ENCODE peak calls at places on chromosomes 5 and 9, in ten cellular contexts. X is SK-N-SH, W is left lung, B is testis, P is sigmoid colon, R is upper lobe of right lung, F is dorsolateral prefrontal cortex, Y is transverse colon, A is OCI-LY7, D is Peyer's patch. I is an unnamed sample.

GRCh38 chr9:90642570-90643539 is at the start of gene DIRAS2:
- DNase-seq in Y (peak), B (peak), F (peak), P (no peak), A (no peak), D (no peak), X (peak), W (peak), R (peak), I (peak)

GRCh38 chr9:77661696-77662095 is 13.6 kb upstream of the GNA14 start:
- DNase-seq in B (no peak), W (no peak), A (no peak), R (no peak), D (no peak), Y (no peak), F (no peak), P (no peak), X (no peak), I (no peak)

GRCh38 chr5:73654171-73654811 is 28.3 kb downstream of the ARHGEF28 start:
- DNase-seq in F (no peak), Y (no peak), P (no peak), W (no peak), D (no peak), X (no peak), R (no peak), B (no peak), A (no peak), I (no peak)

GRCh38 chr9:22204240-22204639 is 195.1 kb upstream of the CDKN2B start:
- DNase-seq in F (no peak), W (no peak), R (no peak), X (no peak), A (no peak), P (no peak), B (no peak), Y (no peak), D (no peak), I (no peak)

GRCh38 chr9:123998970-123999621 is 12.5 kb upstream of the LHX2 start:
- DNase-seq in A (no peak), R (no peak), D (peak), F (no peak), P (no peak), Y (no peak), W (peak), B (no peak), X (peak), I (no peak)

GRCh38 chr9:90815183-90815943 is 13.7 kb downstream of the SYK start:
- DNase-seq in F (no peak), Y (peak), A (peak), W (peak), P (peak), B (peak), D (peak), X (no peak), R (no peak), I (no peak)

GRCh38 chr9:130408669-130409068 is 36.1 kb upstream of the ASS1 start:
- DNase-seq in P (no peak), X (no peak), W (no peak), Y (no peak), R (no peak), D (no peak), A (no peak), F (no peak), B (no peak), I (no peak)

GRCh38 chr5:150473673-150474358 is 24.3 kb upstream of the RPS14 start:
- DNase-seq in B (no peak), Y (no peak), A (no peak), D (no peak), F (no peak), R (peak), W (no peak), P (no peak), X (no peak), I (peak)

GRCh38 chr5:172075655-172076054 is 69.2 kb upstream of the FBXW11 start:
- DNase-seq in Y (no peak), W (no peak), F (no peak), P (no peak), B (no peak), A (no peak), D (no peak), X (no peak), R (no peak), I (no peak)

GRCh38 chr5:124513216-124513615 is 233.2 kb downstream of the ZNF608 start:
- DNase-seq in D (no peak), Y (no peak), P (no peak), A (no peak), B (no peak), R (no peak), X (no peak), W (no peak), F (no peak), I (no peak)

GRCh38 chr9:16384993-16385392 is 485.5 kb downstream of the BNC2 start:
- DNase-seq in Y (no peak), B (no peak), F (no peak), X (no peak), R (no peak), P (no peak), D (no peak), A (no peak), W (no peak), I (peak)

GRCh38 chr9:16387382-16387781 is 483.1 kb downstream of the BNC2 start:
- DNase-seq in X (no peak), D (no peak), W (no peak), F (no peak), P (no peak), A (no peak), R (no peak), Y (no peak), B (no peak), I (no peak)

GRCh38 chr9:16385590-16386578 is 484.6 kb downstream of the BNC2 start:
- DNase-seq in B (no peak), F (no peak), D (no peak), A (no peak), X (no peak), Y (no peak), R (no peak), P (no peak), W (no peak), I (peak)

GRCh38 chr9:16386579-16387077 is 483.8 kb downstream of the BNC2 start:
- DNase-seq in Y (no peak), P (no peak), X (no peak), A (no peak), B (no peak), F (no peak), R (no peak), W (no peak), D (no peak), I (no peak)
- TF ChIP-seq CTCF in Y (no peak), P (no peak), X (no peak), A (no peak), B (no peak), F (no peak), R (no peak), W (no peak), D (no peak), I (no peak)

DNA sequence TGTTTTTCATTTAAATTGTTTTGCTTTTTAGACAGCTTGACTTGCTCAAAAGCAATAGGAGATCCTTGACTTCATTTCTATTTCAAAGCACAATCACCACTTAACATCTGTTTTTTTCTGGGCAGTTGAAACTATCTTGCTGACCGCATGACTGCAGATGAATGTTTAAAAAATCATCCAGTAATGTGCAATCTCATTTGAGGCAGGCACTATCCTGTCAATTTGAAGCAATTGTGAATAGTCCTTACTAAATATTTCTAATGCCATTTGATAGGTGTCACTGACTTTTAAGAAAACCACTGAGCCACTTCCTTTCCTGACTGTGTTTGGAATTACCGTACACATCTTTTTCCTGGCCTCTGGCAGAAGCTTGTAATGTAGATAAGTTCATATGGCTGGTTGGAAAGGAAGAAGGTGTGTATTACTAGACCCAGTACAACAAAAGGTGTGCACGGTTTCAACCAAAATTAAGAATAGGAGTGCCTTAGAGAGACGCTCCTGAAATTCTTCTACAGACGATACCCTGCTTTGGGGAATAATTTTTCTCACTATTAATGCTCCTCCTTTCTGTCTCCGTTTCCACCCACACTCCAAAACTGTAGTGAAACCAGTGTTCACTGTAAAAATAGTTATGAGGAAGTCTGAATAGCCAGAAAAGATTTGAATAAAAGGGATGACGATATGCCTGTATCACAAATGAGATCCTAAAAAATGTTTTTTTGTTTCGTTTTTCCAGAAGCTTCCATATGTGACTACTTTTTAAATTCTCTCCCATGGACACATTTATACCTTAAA is 136.7 kb upstream of the MOCS2 start:
- DNase-seq in B (no peak), W (no peak), A (no peak), X (no peak), F (no peak), R (no peak), D (no peak), P (no peak), Y (no peak), I (peak)
- H3K4me3 ChIP-seq in B (no peak), W (no peak), A (no peak), X (peak), F (no peak), R (no peak), D (no peak), P (no peak), Y (no peak), I (no peak)

GRCh38 chr5:32942225-32942989 is 231.3 kb downstream of the NPR3 start:
- DNase-seq in W (no peak), A (peak), D (no peak), B (no peak), X (peak), Y (peak), F (no peak), P (no peak), R (no peak), I (no peak)
- TF ChIP-seq CTCF in W (peak), A (peak), D (no peak), B (no peak), X (peak), Y (peak), F (no peak), P (no peak), R (peak), I (peak)

GRCh38 chr5:55601209-55601618 is 66.5 kb upstream of the PLPP1 start:
- DNase-seq in D (no peak), A (no peak), P (peak), Y (peak), F (peak), B (peak), X (no peak), W (peak), R (peak), I (peak)

GRCh38 chr5:55600536-55601208 is 65.9 kb upstream of the PLPP1 start:
- DNase-seq in Y (no peak), P (no peak), A (peak), F (no peak), B (no peak), D (no peak), X (peak), W (no peak), R (no peak), I (peak)

GRCh38 chr5:55599148-55600050 is 64.6 kb upstream of the PLPP1 start:
- DNase-seq in X (no peak), P (no peak), R (no peak), W (no peak), B (no peak), F (no peak), Y (no peak), D (no peak), A (no peak), I (no peak)

GRCh38 chr5:55597014-55597981 is 62.5 kb upstream of the PLPP1 start:
- DNase-seq in A (no peak), F (no peak), Y (no peak), B (no peak), R (no peak), P (peak), D (no peak), W (peak), X (no peak), I (peak)

DNA sequence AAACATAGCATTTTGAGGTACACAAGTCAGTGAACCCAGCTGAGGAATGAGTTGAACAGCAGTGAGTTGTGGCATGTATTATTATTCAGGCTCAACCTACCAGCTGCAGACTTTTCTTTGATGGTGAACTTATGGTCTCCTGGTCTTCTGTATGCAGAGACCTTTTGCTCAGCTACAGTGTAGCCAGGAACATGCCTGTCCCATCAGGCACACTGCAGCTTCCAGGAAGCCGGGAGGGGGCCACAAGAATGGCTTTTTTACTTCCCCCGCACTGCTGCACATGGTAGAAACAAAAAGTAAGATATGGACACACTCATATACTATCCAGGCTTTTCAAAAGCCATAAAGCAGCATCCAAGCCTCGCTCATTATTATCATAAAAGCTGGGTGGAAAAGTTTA is 65.3 kb upstream of the PLPP1 start:
- DNase-seq in X (no peak), D (no peak), Y (no peak), F (no peak), W (no peak), P (no peak), A (no peak), B (no peak), R (no peak), I (no peak)
- H3K4me3 ChIP-seq in X (no peak), D (no peak), Y (no peak), F (no peak), W (no peak), P (no peak), A (no peak), B (no peak), R (no peak), I (no peak)

GRCh38 chr5:78522476-78523105 is 126.0 kb downstream of the LHFPL2 start:
- DNase-seq in W (no peak), F (no peak), D (no peak), X (no peak), B (no peak), A (no peak), P (no peak), Y (no peak), R (no peak), I (no peak)
- TF ChIP-seq CTCF in W (no peak), F (no peak), D (no peak), X (no peak), B (no peak), A (no peak), P (no peak), Y (no peak), R (no peak), I (no peak)

DNA sequence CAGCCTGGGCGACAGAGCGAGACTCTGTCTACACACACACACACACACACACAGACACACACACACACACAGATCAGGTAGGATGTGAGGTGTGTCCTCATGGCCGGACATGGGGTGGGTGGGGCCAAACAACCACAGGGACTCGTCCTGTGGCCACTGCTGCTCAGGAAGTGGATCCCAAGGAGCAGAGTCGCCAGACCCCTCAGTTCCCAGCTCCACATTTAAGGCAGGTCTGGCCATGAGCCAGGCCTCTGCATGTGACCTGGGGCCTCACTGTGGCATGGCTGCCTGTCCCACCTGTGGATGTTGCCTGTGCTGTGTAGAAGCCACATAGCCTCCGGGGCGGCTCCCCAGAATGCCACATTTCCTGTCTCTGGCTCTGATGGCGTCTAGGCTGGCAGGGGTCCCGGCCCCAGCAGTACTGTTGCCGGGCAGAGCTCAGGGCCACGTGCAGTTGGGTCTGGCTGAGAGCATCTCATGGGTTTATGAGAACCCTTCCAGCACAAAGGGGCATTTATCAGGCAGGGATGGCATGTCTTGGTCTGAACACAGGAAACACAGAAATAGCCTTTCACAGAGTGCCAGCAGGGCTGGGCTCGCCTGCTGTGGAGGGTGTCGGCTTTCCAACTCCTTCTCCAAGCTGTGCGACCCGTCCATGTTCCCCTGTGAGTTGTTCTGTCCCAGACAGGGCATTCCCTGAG is 9.9 kb upstream of the NINJ1 start:
- DNase-seq in W (no peak), R (no peak), D (peak), F (peak), X (peak), P (no peak), B (no peak), A (peak), Y (peak), I (no peak)
- H3K4me3 ChIP-seq in W (no peak), R (no peak), D (no peak), F (no peak), X (no peak), P (no peak), B (no peak), A (peak), Y (no peak), I (no peak)

DNA sequence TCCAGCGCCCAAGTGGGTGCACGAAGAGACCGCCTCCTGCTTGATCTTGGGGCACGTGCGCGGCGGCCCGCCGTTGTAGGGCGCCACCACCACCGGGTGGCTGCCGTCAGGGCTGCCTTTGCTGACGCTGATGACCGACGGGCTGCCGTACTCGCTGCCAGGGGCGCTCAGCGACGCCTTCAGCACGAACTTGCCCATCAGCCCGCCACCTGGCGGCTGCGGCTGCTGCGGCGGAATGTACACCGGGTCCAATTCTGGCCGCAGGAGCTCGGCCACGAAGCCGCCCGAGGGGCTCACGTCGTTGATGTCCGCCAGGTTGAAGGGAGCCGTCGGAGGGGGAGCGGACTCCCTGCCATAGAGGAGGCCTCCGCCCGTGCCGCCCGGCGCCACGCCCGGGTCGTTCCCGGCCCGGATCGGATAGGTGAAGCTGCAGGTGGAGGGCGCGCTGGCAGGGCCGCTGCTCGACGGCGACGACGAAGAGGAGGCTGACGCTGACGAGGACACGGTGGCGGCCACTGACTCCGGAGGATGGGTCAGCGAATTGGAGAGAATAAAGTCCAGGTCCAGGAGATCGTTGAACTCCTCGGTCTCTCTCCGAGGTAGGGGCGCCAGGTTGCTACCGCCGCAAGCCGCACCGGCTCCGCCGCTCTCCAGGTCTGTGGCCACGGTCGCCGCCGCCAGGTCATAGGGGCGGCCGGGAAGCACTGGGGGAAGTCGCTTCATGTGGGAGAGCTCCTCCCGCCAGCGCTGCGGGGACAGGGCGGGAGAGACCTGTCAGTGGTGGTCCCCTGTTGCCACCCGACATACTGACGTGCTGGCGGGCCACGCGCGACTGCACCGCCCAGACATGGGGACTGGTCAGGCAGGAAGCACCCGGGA is 1.8 kb downstream of the KLF4 start:
- DNase-seq in B (peak), R (peak), D (no peak), X (peak), Y (peak), P (peak), W (peak), A (no peak), F (no peak), I (peak)
- TF ChIP-seq CTCF in B (peak), R (peak), D (peak), X (peak), Y (peak), P (no peak), W (peak), A (no peak), F (peak), I (peak)